ENCODE peak calls at places on chromosome 1, in eight cellular contexts. L is substantia nigra; C is stimulated activated CD8-positive, alpha-beta memory T cell treated with anti-CD3 and anti-CD28 coated beads, Interleukin-12 subunit alpha, Interleukin-12 subunit beta, amount 100 ng/mL, for 4 hours; Y is epithelial cell of esophagus; D is iPS-NIHi11; S is stimulated activated CD4-positive, alpha-beta T cell treated with anti-CD3 and anti-CD28 coated beads, Interleukin-2, amount 100 ng/mL, for 48 hours; X is MV-4-11; M is activated CD4-positive, alpha-beta T cell treated with anti-CD3 and anti-CD28 coated beads for 4 hours. P is an unnamed sample.

GRCh38 chr1:46735708-46736324 is 16.9 kb upstream of the EFCAB14 start:
- DNase-seq in Y (peak), C (no peak), S (peak), X (peak), L (no peak), D (peak), M (no peak), P (peak)

GRCh38 chr1:26019641-26020315 is 1.8 kb upstream of the EXTL1 start:
- DNase-seq in L (no peak), C (no peak), D (no peak), X (peak), S (no peak), M (no peak), Y (peak), P (no peak)

GRCh38 chr1:36764796-36765195 is 269.5 kb downstream of the GRIK3 start:
- DNase-seq in L (no peak), D (no peak), Y (no peak), C (no peak), S (no peak), M (no peak), X (no peak), P (peak)

GRCh38 chr1:160206421-160207117 is 1.4 kb downstream of the PEA15 start:
- DNase-seq in D (peak), Y (peak), S (no peak), M (no peak), L (peak), C (no peak), X (peak), P (peak)

GRCh38 chr1:119948342-119949214 is 52.3 kb upstream of the ADAM30 start:
- DNase-seq in Y (peak), C (peak), X (peak), L (peak), S (peak), M (peak), D (peak), P (peak)

GRCh38 chr1:29286194-29286767 is 50.0 kb downstream of the PTPRU start:
- DNase-seq in Y (no peak), D (no peak), M (no peak), X (no peak), S (no peak), L (no peak), C (no peak), P (peak)

GRCh38 chr1:167819849-167820683 is 93.9 kb downstream of the ADCY10 start:
- DNase-seq in L (peak), S (peak), C (no peak), M (no peak), X (peak), Y (peak), D (peak), P (peak)

GRCh38 chr1:205665216-205665757 is 15.0 kb downstream of the SLC45A3 start:
- DNase-seq in X (peak), D (no peak), S (no peak), M (no peak), L (no peak), Y (no peak), C (no peak), P (no peak)

GRCh38 chr1:3481836-3482589 is 27.5 kb downstream of the ARHGEF16 start:
- DNase-seq in L (no peak), X (no peak), Y (peak), M (no peak), C (no peak), S (no peak), D (no peak), P (peak)

GRCh38 chr1:19139711-19140110 is 70.4 kb downstream of the UBR4 start:
- DNase-seq in X (no peak), Y (no peak), C (no peak), S (no peak), L (no peak), M (no peak), D (no peak), P (no peak)

GRCh38 chr1:105396001-105396400 is 1646.3 kb downstream of the AMY1C start:
- DNase-seq in Y (no peak), C (no peak), M (no peak), D (no peak), X (no peak), L (no peak), S (no peak), P (no peak)

GRCh38 chr1:6384962-6385672 is 8.4 kb downstream of the ACOT7 start:
- DNase-seq in C (no peak), Y (peak), X (no peak), M (no peak), S (no peak), D (no peak), L (peak), P (no peak)

GRCh38 chr1:47731730-47732129 is 265.5 kb downstream of the TRABD2B start:
- DNase-seq in D (no peak), C (no peak), L (no peak), Y (no peak), S (no peak), M (no peak), X (no peak), P (no peak)

GRCh38 chr1:119435061-119435460 is 20.1 kb downstream of the HSD3B2 start:
- DNase-seq in X (no peak), D (no peak), C (no peak), M (no peak), Y (peak), L (no peak), S (no peak), P (no peak)

GRCh38 chr1:219088778-219089557 is 84.7 kb upstream of the LYPLAL1 start:
- DNase-seq in S (no peak), D (no peak), C (no peak), X (peak), M (no peak), L (peak), Y (peak), P (peak)

GRCh38 chr1:170619167-170620030 is 44.5 kb upstream of the PRRX1 start:
- DNase-seq in D (no peak), Y (peak), X (no peak), M (no peak), L (no peak), S (no peak), C (no peak), P (no peak)

GRCh38 chr1:1181938-1182410 is 8.3 kb downstream of the TTLL10 start:
- DNase-seq in Y (no peak), C (no peak), S (no peak), D (peak), X (no peak), M (no peak), L (no peak), P (no peak)